ENCODE peak calls at places on chromosomes 5 and 9, in six cellular contexts. B, U, H, N, R and G are unnamed samples.

GRCh38 chr5:1501372-1502045 is 22.3 kb downstream of the LPCAT1 start:
- DNase-seq in B (no peak), U (no peak), H (no peak), N (no peak), R (no peak), G (no peak)

GRCh38 chr5:112637343-112637742 is 100.3 kb upstream of the APC start:
- DNase-seq in B (no peak), U (peak; percentile 52), H (no peak), N (no peak), R (no peak), G (no peak)

GRCh38 chr5:83914662-83915418 is 194.2 kb upstream of the HAPLN1 start:
- DNase-seq in B (no peak), U (no peak), H (no peak), N (no peak), R (no peak), G (no peak)

GRCh38 chr5:16957305-16958165 is 21.4 kb upstream of the MYO10 start:
- DNase-seq in B (no peak), U (no peak), H (peak; percentile 95), N (no peak), R (peak; percentile 73), G (no peak)

GRCh38 chr5:135174315-135175096 is 140.5 kb upstream of the PITX1 start:
- DNase-seq in B (no peak), U (no peak), H (no peak), N (no peak), R (no peak), G (peak; percentile 14)

GRCh38 chr5:159203351-159203750 is 6.0 kb downstream of the RNF145 start:
- DNase-seq in B (no peak), U (no peak), H (no peak), N (no peak), R (no peak), G (no peak)

GRCh38 chr5:62093981-62094380 is 212.0 kb upstream of the KIF2A start:
- DNase-seq in B (no peak), U (no peak), H (peak; percentile 88), N (peak; percentile 25), R (peak; percentile 32), G (peak; percentile 51)

GRCh38 chr5:176673651-176674583 is 26.6 kb downstream of the TSPAN17 start:
- DNase-seq in B (no peak), U (no peak), H (peak; percentile 62), N (peak; percentile 23), R (no peak), G (no peak)

GRCh38 chr9:86940774-86941173 is 6.5 kb downstream of the GAS1 start:
- DNase-seq in B (no peak), U (no peak), H (no peak), N (no peak), R (no peak), G (no peak)

GRCh38 chr9:128243486-128244415 is 32.1 kb downstream of the GOLGA2 start:
- DNase-seq in B (no peak), U (peak; percentile 56), H (peak; percentile 81), N (peak; percentile 71), R (no peak), G (no peak)

GRCh38 chr5:55629790-55630189 is 82.3 kb downstream of the SLC38A9 start:
- DNase-seq in B (no peak), U (no peak), H (no peak), N (no peak), R (no peak), G (no peak)

GRCh38 chr9:72228282-72228681 is 79.0 kb downstream of the GDA start:
- DNase-seq in B (no peak), U (no peak), H (no peak), N (no peak), R (no peak), G (no peak)

GRCh38 chr9:69961834-69962233 is 81.8 kb upstream of the MAMDC2 start:
- DNase-seq in B (no peak), U (no peak), H (peak; percentile 26), N (no peak), R (no peak), G (no peak)

GRCh38 chr9:93814561-93814960 is 140.6 kb downstream of the BARX1 start:
- DNase-seq in B (no peak), U (no peak), H (no peak), N (no peak), R (no peak), G (no peak)

GRCh38 chr9:126148994-126149393 is 177.6 kb upstream of the MVB12B start:
- DNase-seq in B (no peak), U (no peak), H (no peak), N (no peak), R (no peak), G (no peak)

GRCh38 chr5:88193896-88194295 is 74.7 kb downstream of the TMEM161B start:
- DNase-seq in B (no peak), U (no peak), H (no peak), N (no peak), R (no peak), G (no peak)

GRCh38 chr9:124010665-124011321 is 775 bp upstream of the LHX2 start:
- DNase-seq in B (no peak), U (no peak), H (peak; percentile 96), N (no peak), R (no peak), G (no peak)

GRCh38 chr5:125235995-125236394 is 489.6 kb upstream of the ZNF608 start:
- DNase-seq in B (no peak), U (no peak), H (no peak), N (no peak), R (no peak), G (no peak)

GRCh38 chr5:97019435-97020117 is 83.7 kb downstream of the LNPEP start:
- DNase-seq in B (no peak), U (no peak), H (no peak), N (no peak), R (no peak), G (no peak)

GRCh38 chr9:115220339-115221009 is 102.5 kb upstream of the TNC start:
- DNase-seq in B (no peak), U (no peak), H (no peak), N (no peak), R (no peak), G (no peak)

GRCh38 chr5:97192580-97193421 is 9.8 kb upstream of the RIOK2 start:
- DNase-seq in B (no peak), U (no peak), H (no peak), N (no peak), R (no peak), G (no peak)

GRCh38 chr5:96572864-96573512 is 89.2 kb upstream of the CAST start:
- DNase-seq in B (no peak), U (no peak), H (peak; percentile 94), N (no peak), R (peak; percentile 94), G (no peak)

GRCh38 chr9:71130521-71130920 is 9.1 kb upstream of the TRPM3 start:
- DNase-seq in B (no peak), U (no peak), H (no peak), N (no peak), R (no peak), G (no peak)

GRCh38 chr5:141800629-141801028 is 77.6 kb downstream of the PCDH1 start:
- DNase-seq in B (no peak), U (no peak), H (peak; percentile 19), N (no peak), R (no peak), G (no peak)

GRCh38 chr5:14270212-14270702 is 127.1 kb downstream of the TRIO start:
- DNase-seq in B (no peak), U (peak; percentile 32), H (peak; percentile 79), N (peak; percentile 58), R (peak; percentile 83), G (peak; percentile 74)

GRCh38 chr5:138223532-138223931 is 10.4 kb upstream of the CDC23 start:
- DNase-seq in B (no peak), U (no peak), H (no peak), N (no peak), R (no peak), G (no peak)

GRCh38 chr9:15349892-15350761 is 43.1 kb upstream of the TTC39B start:
- DNase-seq in B (no peak), U (no peak), H (peak; percentile 47), N (no peak), R (no peak), G (peak; percentile 81)

GRCh38 chr5:88860501-88860900 is 22.5 kb downstream of the MEF2C start:
- DNase-seq in B (no peak), U (no peak), H (no peak), N (no peak), R (no peak), G (no peak)

GRCh38 chr9:83266618-83267543 is 203.9 kb upstream of the RASEF start:
- DNase-seq in B (no peak), U (no peak), H (no peak), N (peak; percentile 67), R (peak; percentile 75), G (no peak)

GRCh38 chr9:31542384-31543055 is 841.9 kb upstream of the ACO1 start:
- DNase-seq in B (no peak), U (peak; percentile 33), H (no peak), N (no peak), R (peak; percentile 26), G (peak; percentile 42)

GRCh38 chr5:91166040-91166807 is 216.9 kb downstream of the ARRDC3 start:
- DNase-seq in B (no peak), U (no peak), H (no peak), N (no peak), R (peak; percentile 38), G (no peak)

GRCh38 chr9:131098391-131099087 is 2.2 kb downstream of the AIF1L start:
- DNase-seq in B (no peak), U (no peak), H (peak; percentile 85), N (no peak), R (no peak), G (no peak)

GRCh38 chr5:116442095-116442534 is 132.5 kb downstream of the SEMA6A start:
- DNase-seq in B (no peak), U (no peak), H (no peak), N (peak; percentile 76), R (peak; percentile 43), G (peak; percentile 74)

GRCh38 chr5:2780421-2781171 is 29.1 kb upstream of the IRX2 start:
- DNase-seq in B (no peak), U (no peak), H (no peak), N (no peak), R (no peak), G (peak; percentile 95)